ENCODE peak calls at places on chromosomes 6 and 20, in five cellular contexts. Z, A, G, U and S are unnamed samples. For H3K36me3, the result is how much of the 10 kb centered on the place peaks cover.

GRCh38 chr6:72522735-72523141 is 99.1 kb upstream of the KCNQ5 start:
- DNase-seq in Z (no peak), A (no peak), G (no peak), U (no peak), S (no peak)

GRCh38 chr6:93059911-93060310 is 359.4 kb downstream of the EPHA7 start:
- DNase-seq in Z (no peak), A (no peak), G (no peak), U (no peak), S (no peak)

GRCh38 chr6:159842035-159842434 is 42.0 kb downstream of the PNLDC1 start:
- DNase-seq in Z (no peak), A (no peak), G (no peak), U (no peak), S (no peak)

GRCh38 chr6:33000053-33000452 is 9.3 kb downstream of the HLA-DOA start:
- DNase-seq in Z (no peak), A (no peak), G (no peak), U (no peak), S (no peak)

GRCh38 chr6:120826253-120826652 is 508.0 kb downstream of the TBC1D32 start:
- DNase-seq in Z (no peak), A (no peak), G (peak), U (peak), S (no peak)

GRCh38 chr6:446418-447366 is 55.1 kb downstream of the IRF4 start:
- DNase-seq in Z (no peak), A (no peak), G (peak), U (no peak), S (no peak)

GRCh38 chr6:44202332-44202971 is 14.3 kb upstream of the MYMX start:
- DNase-seq in Z (no peak), A (no peak), G (no peak), U (no peak), S (no peak)

GRCh38 chr6:144582939-144583613 is 297.9 kb downstream of the UTRN start:
- DNase-seq in Z (peak), A (peak), G (peak), U (peak), S (peak)

GRCh38 chr6:112037783-112038216 is 16.1 kb upstream of the CCN6 start:
- DNase-seq in Z (peak), A (no peak), G (peak), U (peak), S (peak)

GRCh38 chr20:1087311-1087710 is 31.1 kb upstream of the PSMF1 start:
- DNase-seq in Z (no peak), A (no peak), G (no peak), U (no peak), S (no peak)

GRCh38 chr6:45704056-45704790 is 311.4 kb downstream of the CLIC5 start:
- DNase-seq in Z (no peak), A (no peak), G (no peak), U (no peak), S (no peak)

GRCh38 chr6:86581833-86582232 is 355.5 kb upstream of the HTR1E start:
- DNase-seq in Z (no peak), A (no peak), G (no peak), U (no peak), S (no peak)

GRCh38 chr6:166262738-166263515 is 45.3 kb downstream of the PRR18 start:
- DNase-seq in Z (no peak), A (no peak), G (no peak), U (no peak), S (no peak)

GRCh38 chr6:165574770-165575549 is 88.1 kb downstream of the PDE10A start:
- DNase-seq in Z (no peak), A (no peak), G (no peak), U (no peak), S (no peak)

DNA sequence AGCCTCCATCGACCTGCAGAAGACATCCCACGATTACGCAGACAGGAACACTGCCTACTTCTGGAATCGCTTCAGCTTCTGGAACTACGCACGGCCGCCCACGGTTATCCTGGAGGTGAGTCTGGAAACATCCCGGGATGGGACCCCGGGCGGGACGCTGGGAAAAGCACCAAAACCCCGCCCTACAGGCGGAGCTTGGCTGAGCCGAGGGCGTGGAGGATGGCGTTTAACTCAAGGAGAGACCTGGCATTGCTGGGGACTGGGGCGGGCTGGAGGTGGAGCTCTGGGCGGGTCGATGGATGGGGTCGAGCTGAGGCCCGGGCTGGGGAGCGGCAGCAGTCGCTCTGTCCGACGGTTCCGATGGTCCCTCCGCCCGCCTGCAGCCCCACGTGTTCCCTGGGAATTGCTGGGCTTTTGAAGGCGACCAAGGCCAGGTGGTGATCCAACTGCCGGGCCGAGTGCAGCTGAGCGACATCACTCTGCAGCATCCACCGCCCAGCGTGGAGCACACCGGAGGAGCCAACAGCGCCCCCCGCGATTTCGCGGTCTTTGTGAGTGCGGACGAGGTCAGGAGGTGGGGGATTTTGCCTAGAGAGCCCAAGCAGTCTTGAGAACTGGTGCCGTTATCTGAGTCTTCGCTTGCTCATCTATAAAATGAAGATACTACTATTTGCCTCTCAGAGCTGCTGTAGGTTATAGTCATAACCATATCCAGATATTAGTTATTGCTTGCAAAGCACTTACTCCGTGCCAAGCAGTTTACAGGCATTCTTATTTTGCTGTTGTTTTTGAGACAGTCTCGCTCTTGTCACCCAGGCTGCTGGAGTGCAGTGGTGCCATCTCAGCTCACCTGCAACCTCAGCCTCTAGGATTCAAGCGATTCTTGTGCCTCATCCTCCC is 3.8 kb downstream of the SPAG4 start:
- DNase-seq in Z (peak), A (peak), G (peak), U (peak), S (peak)
- TF ChIP-seq CTCF in Z (no peak), A (peak), G (peak), U (peak), S (no peak)

GRCh38 chr6:81568973-81569372 is 183.5 kb downstream of the TENT5A start:
- DNase-seq in Z (no peak), A (no peak), G (no peak), U (no peak), S (no peak)

GRCh38 chr6:81561731-81562130 is 190.8 kb downstream of the TENT5A start:
- DNase-seq in Z (no peak), A (no peak), G (no peak), U (no peak), S (no peak)

GRCh38 chr6:81561071-81561564 is 191.4 kb downstream of the TENT5A start:
- DNase-seq in Z (no peak), A (no peak), G (no peak), U (no peak), S (no peak)

GRCh38 chr6:81562169-81562568 is 190.3 kb downstream of the TENT5A start:
- DNase-seq in Z (no peak), A (no peak), G (peak), U (no peak), S (no peak)

DNA sequence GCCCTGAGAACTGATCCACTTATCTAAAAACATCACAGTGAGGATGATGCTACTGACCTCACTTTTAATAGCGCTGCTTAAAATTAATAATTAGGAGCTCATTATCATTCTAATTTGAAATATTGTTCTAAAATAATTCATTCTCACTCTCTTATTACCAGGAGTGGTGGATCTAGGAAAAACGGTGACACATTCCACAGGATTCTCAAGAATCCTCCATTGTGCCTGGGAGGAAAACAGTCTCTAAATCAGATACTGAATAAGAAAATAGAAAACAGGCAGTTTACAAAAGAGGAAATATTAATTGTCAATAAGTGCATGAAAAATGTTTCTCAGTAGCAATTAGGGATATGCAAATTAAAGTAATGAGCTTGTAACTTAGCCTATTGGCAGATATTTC is 187.4 kb downstream of the TENT5A start:
- DNase-seq in Z (no peak), A (no peak), G (no peak), U (no peak), S (no peak)
- H3K27ac ChIP-seq in Z (no peak), A (no peak), G (no peak), U (no peak), S (no peak)

GRCh38 chr20:34773726-34774125 is 51.7 kb downstream of the NCOA6 start:
- DNase-seq in Z (no peak), A (no peak), G (no peak), U (no peak), S (no peak)
- H3K36me3 ChIP-seq in Z (half or more), A (under half), G (under half), U (under half), S (half or more)

GRCh38 chr6:168819546-168819945 is 378.6 kb downstream of the SMOC2 start:
- DNase-seq in Z (no peak), A (no peak), G (no peak), U (no peak), S (no peak)

GRCh38 chr6:168817558-168818159 is 376.7 kb downstream of the SMOC2 start:
- DNase-seq in Z (no peak), A (no peak), G (no peak), U (no peak), S (no peak)

GRCh38 chr6:168815229-168815628 is 374.2 kb downstream of the SMOC2 start:
- DNase-seq in Z (no peak), A (no peak), G (no peak), U (no peak), S (no peak)
- TF ChIP-seq CTCF in Z (no peak), A (peak), G (peak), U (no peak), S (peak)

GRCh38 chr6:35428421-35429149 is 23.6 kb upstream of the FANCE start:
- DNase-seq in Z (no peak), A (no peak), G (no peak), U (no peak), S (no peak)

GRCh38 chr6:35429463-35429862 is 22.7 kb upstream of the FANCE start:
- DNase-seq in Z (no peak), A (no peak), G (no peak), U (no peak), S (no peak)

GRCh38 chr6:35426074-35426473 is 26.1 kb upstream of the FANCE start:
- DNase-seq in Z (no peak), A (no peak), G (no peak), U (no peak), S (no peak)

GRCh38 chr6:35427851-35428321 is 24.3 kb upstream of the FANCE start:
- DNase-seq in Z (no peak), A (no peak), G (no peak), U (no peak), S (no peak)

DNA sequence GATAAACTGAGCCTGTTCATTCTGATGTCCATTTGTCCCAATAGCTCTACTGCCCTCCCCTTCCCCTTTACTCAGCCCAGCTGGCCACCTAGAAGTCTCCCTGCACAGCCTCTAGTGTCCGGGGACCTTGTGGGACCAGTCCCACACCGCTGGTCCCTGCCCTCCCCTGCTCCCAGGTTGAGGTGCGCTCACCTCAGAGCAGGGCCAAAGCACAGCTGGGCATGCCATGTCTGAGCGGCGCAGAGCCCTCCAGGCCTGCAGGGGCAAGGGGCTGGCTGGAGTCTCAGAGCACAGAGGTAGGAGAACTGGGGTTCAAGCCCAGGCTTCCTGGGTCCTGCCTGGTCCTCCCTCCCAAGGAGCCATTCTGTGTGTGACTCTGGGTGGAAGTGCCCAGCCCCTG is 24.7 kb upstream of the FANCE start:
- DNase-seq in Z (no peak), A (no peak), G (no peak), U (no peak), S (no peak)
- H3K27ac ChIP-seq in Z (no peak), A (no peak), G (no peak), U (no peak), S (no peak)

GRCh38 chr20:4798010-4798409 is 76.3 kb downstream of the PRND start:
- DNase-seq in Z (no peak), A (no peak), G (no peak), U (no peak), S (no peak)

GRCh38 chr20:4794846-4795245 is 73.1 kb downstream of the PRND start:
- DNase-seq in Z (no peak), A (no peak), G (no peak), U (no peak), S (no peak)

GRCh38 chr20:4800131-4800530 is 78.4 kb downstream of the PRND start:
- DNase-seq in Z (no peak), A (no peak), G (no peak), U (no peak), S (no peak)

GRCh38 chr20:4795394-4795793 is 73.7 kb downstream of the PRND start:
- DNase-seq in Z (no peak), A (no peak), G (no peak), U (no peak), S (no peak)

DNA sequence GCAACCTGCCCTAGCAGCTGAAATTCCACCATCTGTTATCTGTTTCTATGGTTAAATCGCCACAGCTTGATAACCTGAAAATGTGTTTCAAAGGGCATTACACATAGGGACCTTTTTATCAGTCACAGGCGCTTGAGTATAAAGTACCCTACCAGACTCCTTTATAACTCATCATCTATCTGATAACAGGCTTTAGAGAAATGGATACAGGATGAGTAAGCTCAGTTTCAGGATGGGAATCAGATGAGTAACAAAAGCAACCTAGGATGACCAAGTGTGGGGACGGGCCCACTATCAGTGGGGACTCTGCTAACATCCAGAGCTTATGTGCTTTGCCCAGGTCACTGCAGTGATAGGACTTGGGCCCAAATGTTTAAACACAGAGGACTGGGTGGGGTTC is 75.6 kb downstream of the PRND start:
- DNase-seq in Z (no peak), A (no peak), G (no peak), U (no peak), S (no peak)
- H3K36me3 ChIP-seq in Z (under half), A (under half), G (under half), U (under half), S (under half)

GRCh38 chr20:2816583-2817340 is 598 bp downstream of the TMEM239 start:
- DNase-seq in Z (no peak), A (no peak), G (no peak), U (peak), S (no peak)
- TF ChIP-seq CTCF in Z (no peak), A (no peak), G (no peak), U (no peak), S (no peak)

DNA sequence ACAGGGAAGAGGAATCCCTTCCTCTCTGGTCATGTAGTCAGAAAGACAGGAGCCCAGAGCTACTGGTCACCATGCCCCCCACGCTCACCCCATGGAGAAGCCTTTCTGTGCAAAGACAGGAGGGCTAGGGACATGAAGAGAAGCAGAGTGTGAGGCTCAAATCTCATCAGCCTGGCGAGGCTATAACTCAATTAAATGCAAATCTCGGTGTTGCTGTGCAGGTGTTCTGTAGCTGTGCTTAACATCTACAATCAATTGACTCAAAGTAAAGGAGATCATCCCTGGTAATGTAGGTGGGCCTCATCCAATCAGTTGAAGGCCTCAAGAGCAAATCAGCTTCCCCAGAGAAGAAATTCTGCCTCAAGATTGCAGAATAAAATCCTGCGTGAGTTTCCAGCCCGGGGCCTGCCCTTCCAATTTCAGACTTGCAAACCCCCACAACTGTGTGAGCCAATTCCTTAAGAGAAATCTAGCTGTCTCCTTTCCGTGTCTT is 64.4 kb downstream of the CHMP4B start:
- DNase-seq in Z (no peak), A (no peak), G (no peak), U (no peak), S (no peak)
- H3K27ac ChIP-seq in Z (no peak), A (no peak), G (peak), U (no peak), S (no peak)

GRCh38 chr6:43040542-43041257 is 13.0 kb downstream of the CUL7 start:
- DNase-seq in Z (no peak), A (no peak), G (no peak), U (no peak), S (no peak)
- H3K36me3 ChIP-seq in Z (half or more), A (under half), G (under half), U (half or more), S (under half)

GRCh38 chr6:47094351-47094925 is 52.3 kb upstream of the ADGRF1 start:
- DNase-seq in Z (no peak), A (no peak), G (peak), U (no peak), S (no peak)
- TF ChIP-seq CTCF in Z (no peak), A (no peak), G (no peak), U (no peak), S (no peak)